ENCODE peak calls at places on chromosomes 3 and 15, in five cellular contexts. Q is neuronal stem cell, M is IMR-90, U is mesenchymal stem cell, Y is H9. A is an unnamed sample.

GRCh38 chr15:94277485-94277884 is 46.1 kb downstream of the MCTP2 start:
- DNase-seq in M (no peak), U (no peak), Y (no peak), Q (no peak), A (no peak)

GRCh38 chr3:42914771-42915515 is 9.0 kb downstream of the ZNF662 start:
- DNase-seq in U (no peak), Y (no peak), M (no peak), Q (no peak), A (no peak)

GRCh38 chr3:196735751-196736150 is 3.9 kb upstream of the PAK2 start:
- DNase-seq in Q (no peak), M (peak), U (no peak), Y (no peak), A (peak)

GRCh38 chr3:181725033-181725775 is 13.5 kb downstream of the SOX2 start:
- DNase-seq in U (no peak), Y (no peak), M (no peak), Q (no peak), A (no peak)

GRCh38 chr3:100941046-100941445 is 52.2 kb downstream of the ABI3BP start:
- DNase-seq in U (no peak), Y (no peak), Q (no peak), M (no peak), A (no peak)

GRCh38 chr3:136862953-136863352 is 945 bp downstream of the NCK1 start:
- DNase-seq in U (no peak), Y (no peak), M (no peak), Q (no peak), A (no peak)

GRCh38 chr3:126208182-126208581 is 27.8 kb upstream of the ALDH1L1 start:
- DNase-seq in M (no peak), Q (no peak), U (no peak), Y (no peak), A (no peak)

GRCh38 chr15:63089260-63090043 is 32.2 kb upstream of the LACTB start:
- DNase-seq in M (peak), Y (peak), Q (no peak), U (peak), A (no peak)

GRCh38 chr15:39362832-39363561 is 217.9 kb upstream of the THBS1 start:
- DNase-seq in M (peak), Y (no peak), U (peak), Q (no peak), A (no peak)

GRCh38 chr3:63861306-63861705 is 2.3 kb downstream of the THOC7 start:
- DNase-seq in Q (no peak), M (no peak), Y (peak), U (no peak), A (no peak)

GRCh38 chr3:63862804-63863149 is 828 bp downstream of the THOC7 start:
- DNase-seq in Q (no peak), Y (no peak), M (no peak), U (no peak), A (no peak)

GRCh38 chr3:63867225-63867624 is 3.6 kb downstream of the ATXN7 start:
- DNase-seq in U (no peak), M (no peak), Y (no peak), Q (no peak), A (no peak)

GRCh38 chr3:63864008-63864871 is 573 bp downstream of the ATXN7 start:
- DNase-seq in Y (no peak), M (no peak), Q (no peak), U (peak), A (peak)

GRCh38 chr3:63863150-63864007 is at the start of the genes ATXN7 and THOC7:
- DNase-seq in Q (peak), Y (peak), M (peak), U (peak), A (peak)
- H4K91ac ChIP-seq in Q (no peak), Y (no peak), M (peak), U (peak), A (peak)

DNA sequence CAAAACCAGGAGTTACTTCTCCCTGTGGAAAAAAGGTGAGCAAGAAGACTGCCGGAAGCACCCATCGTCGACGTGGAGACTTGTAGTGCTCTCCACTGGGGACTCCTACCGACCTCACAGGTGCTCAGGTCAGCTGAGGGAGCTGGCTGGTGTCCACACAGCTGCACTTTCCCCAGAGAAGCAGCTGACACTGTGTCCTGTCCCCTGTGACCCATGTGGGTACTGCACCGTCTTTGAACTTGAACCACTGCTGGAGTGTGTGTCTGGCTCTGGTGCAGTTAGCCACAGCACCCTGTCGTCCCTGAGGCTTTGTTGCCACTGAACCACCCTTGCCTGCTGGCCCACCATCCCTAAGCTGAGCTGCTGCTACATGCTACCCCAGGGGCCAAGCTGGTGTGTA is 270.8 kb downstream of the CACNA2D3 start:
- DNase-seq in Y (no peak), U (no peak), M (no peak), Q (no peak), A (no peak)
- H3K4me2 ChIP-seq in Y (no peak), U (no peak), M (no peak), Q (no peak), A (no peak)

DNA sequence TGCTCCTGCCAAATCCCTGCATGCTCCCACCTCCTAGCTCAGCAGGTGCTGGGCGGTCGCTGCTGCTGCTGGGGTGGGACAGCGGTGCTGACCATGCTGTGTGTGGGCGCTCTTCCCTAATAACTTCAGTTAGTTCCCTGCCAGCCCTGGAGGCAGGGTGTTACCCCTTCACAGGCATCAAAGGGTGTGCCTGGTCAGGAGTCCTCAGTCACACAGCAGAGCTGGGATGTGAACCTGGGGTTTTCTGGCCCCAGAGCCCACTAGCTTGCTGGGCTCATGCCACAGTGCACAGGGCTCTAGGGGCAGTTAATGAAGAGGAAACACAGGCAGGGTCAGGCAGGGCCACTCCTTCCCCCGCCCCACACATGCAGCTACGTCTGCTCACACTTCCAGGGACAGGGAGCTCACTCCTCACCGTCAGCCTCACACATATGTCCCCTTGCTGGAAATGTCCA is 16.0 kb upstream of the PLXND1 start:
- DNase-seq in U (no peak), M (no peak), Q (no peak), Y (no peak), A (no peak)
- H4K91ac ChIP-seq in U (peak), M (no peak), Q (peak), Y (no peak), A (peak)

GRCh38 chr3:48962340-48962739 is 27.7 kb upstream of the P4HTM start:
- DNase-seq in M (no peak), Y (no peak), Q (no peak), U (no peak), A (no peak)

GRCh38 chr3:48963591-48963990 is 26.4 kb upstream of the P4HTM start:
- DNase-seq in M (no peak), Y (no peak), Q (no peak), U (no peak), A (no peak)

GRCh38 chr3:48962939-48963338 is 27.1 kb upstream of the P4HTM start:
- DNase-seq in M (no peak), Y (no peak), Q (no peak), U (no peak), A (no peak)

GRCh38 chr3:48957006-48957705 is 32.9 kb upstream of the P4HTM start:
- DNase-seq in M (no peak), Y (no peak), Q (no peak), U (no peak), A (peak)

GRCh38 chr3:48960841-48961413 is 29.1 kb upstream of the P4HTM start:
- DNase-seq in Y (no peak), Q (no peak), U (peak), M (no peak), A (no peak)
- H3K4me2 ChIP-seq in Y (no peak), Q (no peak), U (no peak), M (no peak), A (no peak)

GRCh38 chr3:57158813-57159678 is 6.1 kb downstream of the IL17RD start:
- DNase-seq in M (no peak), U (peak), Q (no peak), Y (peak), A (no peak)
- H4K91ac ChIP-seq in M (no peak), U (no peak), Q (no peak), Y (no peak), A (no peak)

A was measured in trophoblast cell.